ENCODE peak calls at places on chromosome 15, in eight cellular contexts. G, Q, V, F, L, Y, E and U are unnamed samples.

GRCh38 chr15:73038186-73038585 is 14.1 kb upstream of the NEO1 start:
- DNase-seq in G (no peak), Q (no peak), V (no peak), F (no peak), L (no peak), Y (no peak), E (no peak), U (no peak)

GRCh38 chr15:89419370-89419984 is 76.9 kb downstream of the RHCG start:
- DNase-seq in G (peak; percentile 79), Q (peak; percentile 61), V (peak; percentile 62), F (peak; percentile 29), L (no peak), Y (peak; percentile 17), E (peak; percentile 52), U (no peak)

GRCh38 chr15:39852237-39852636 is 67.8 kb downstream of the GPR176 start:
- DNase-seq in G (peak; percentile 32), Q (no peak), V (peak; percentile 83), F (no peak), L (no peak), Y (no peak), E (peak; percentile 93), U (no peak)

GRCh38 chr15:57364282-57365007 is 11.9 kb upstream of the CGNL1 start:
- DNase-seq in G (no peak), Q (no peak), V (peak; percentile 34), F (no peak), L (no peak), Y (no peak), E (peak; percentile 29), U (no peak)

GRCh38 chr15:96293446-96293845 is 37.1 kb upstream of the NR2F2 start:
- DNase-seq in G (no peak), Q (no peak), V (peak; percentile 54), F (no peak), L (no peak), Y (no peak), E (no peak), U (no peak)

GRCh38 chr15:78979456-78980320 is 34.8 kb upstream of the CTSH start:
- DNase-seq in G (peak; percentile 73), Q (no peak), V (peak; percentile 83), F (peak; percentile 11), L (no peak), Y (no peak), E (peak; percentile 84), U (peak; percentile 1)

GRCh38 chr15:90869601-90870353 is 1.4 kb downstream of the FURIN start:
- DNase-seq in G (peak; percentile 83), Q (peak; percentile 84), V (peak; percentile 88), F (no peak), L (no peak), Y (peak; percentile 94), E (peak; percentile 94), U (no peak)

GRCh38 chr15:73951591-73951990 is 25.3 kb downstream of the LOXL1 start:
- DNase-seq in G (no peak), Q (no peak), V (no peak), F (no peak), L (no peak), Y (no peak), E (no peak), U (no peak)

GRCh38 chr15:32683906-32684584 is 33.8 kb upstream of the GREM1 start:
- DNase-seq in G (peak; percentile 85), Q (no peak), V (peak; percentile 98), F (no peak), L (no peak), Y (no peak), E (peak; percentile 97), U (no peak)

GRCh38 chr15:93495799-93496637 is 407.0 kb upstream of the RGMA start:
- DNase-seq in G (no peak), Q (no peak), V (no peak), F (no peak), L (no peak), Y (no peak), E (no peak), U (no peak)

GRCh38 chr15:95068847-95069518 is 837.6 kb downstream of the MCTP2 start:
- DNase-seq in G (no peak), Q (peak; percentile 61), V (no peak), F (no peak), L (no peak), Y (no peak), E (no peak), U (no peak)

GRCh38 chr15:63238796-63239195 is 38.6 kb upstream of the APH1B start:
- DNase-seq in G (peak; percentile 40), Q (no peak), V (peak; percentile 83), F (no peak), L (no peak), Y (no peak), E (peak; percentile 52), U (no peak)

GRCh38 chr15:99677540-99678134 is 55.6 kb downstream of the LYSMD4 start:
- DNase-seq in G (no peak), Q (no peak), V (no peak), F (no peak), L (no peak), Y (no peak), E (no peak), U (no peak)

GRCh38 chr15:40594429-40594836 is 384 bp downstream of the KNL1 start:
- DNase-seq in G (peak; percentile 78), Q (peak; percentile 73), V (peak; percentile 70), F (no peak), L (peak; percentile 23), Y (no peak), E (peak; percentile 43), U (no peak)

GRCh38 chr15:67109141-67110034 is 44.0 kb downstream of the SMAD3 start:
- DNase-seq in G (peak; percentile 80), Q (peak; percentile 89), V (peak; percentile 99), F (no peak), L (no peak), Y (no peak), E (peak; percentile 98), U (no peak)

GRCh38 chr15:90230071-90230494 is 3.7 kb downstream of the CIB1 start:
- DNase-seq in G (no peak), Q (peak; percentile 80), V (no peak), F (no peak), L (no peak), Y (no peak), E (no peak), U (no peak)

GRCh38 chr15:99343836-99344551 is 92.7 kb downstream of the LRRC28 start:
- DNase-seq in G (no peak), Q (peak; percentile 51), V (no peak), F (peak; percentile 28), L (no peak), Y (no peak), E (peak; percentile 26), U (peak; percentile 61)

GRCh38 chr15:40925495-40925862 is 3.7 kb upstream of the DLL4 start:
- DNase-seq in G (no peak), Q (no peak), V (no peak), F (no peak), L (no peak), Y (no peak), E (no peak), U (no peak)

GRCh38 chr15:20351448-20351961 is 190.1 kb downstream of the GOLGA6L6 start:
- DNase-seq in G (peak; percentile 53), Q (peak; percentile 58), V (no peak), F (no peak), L (no peak), Y (no peak), E (no peak), U (no peak)

GRCh38 chr15:79939399-79939798 is 31.6 kb downstream of the BCL2A1 start:
- DNase-seq in G (no peak), Q (no peak), V (no peak), F (no peak), L (no peak), Y (no peak), E (no peak), U (no peak)

GRCh38 chr15:43514241-43515057 is 3.0 kb upstream of the MAP1A start:
- DNase-seq in G (peak; percentile 61), Q (peak; percentile 81), V (peak; percentile 61), F (peak; percentile 32), L (no peak), Y (no peak), E (peak; percentile 26), U (no peak)

GRCh38 chr15:88912500-88912921 is 668 bp downstream of the MFGE8 start:
- DNase-seq in G (peak; percentile 62), Q (peak; percentile 74), V (peak; percentile 49), F (no peak), L (no peak), Y (no peak), E (peak; percentile 62), U (no peak)

GRCh38 chr15:29569533-29570092 is 252.7 kb downstream of the TJP1 start:
- DNase-seq in G (no peak), Q (no peak), V (no peak), F (no peak), L (no peak), Y (no peak), E (no peak), U (no peak)

GRCh38 chr15:62588930-62589655 is 424.0 kb upstream of the C2CD4B start:
- DNase-seq in G (peak; percentile 37), Q (no peak), V (peak; percentile 76), F (no peak), L (no peak), Y (no peak), E (peak; percentile 44), U (no peak)

GRCh38 chr15:25694238-25694584 is 168.9 kb downstream of the ATP10A start:
- DNase-seq in G (no peak), Q (no peak), V (no peak), F (no peak), L (no peak), Y (no peak), E (no peak), U (no peak)

GRCh38 chr15:39944711-39945110 is 10.8 kb downstream of the EIF2AK4 start:
- DNase-seq in G (peak; percentile 58), Q (no peak), V (peak; percentile 87), F (no peak), L (no peak), Y (no peak), E (peak; percentile 76), U (no peak)

GRCh38 chr15:79282371-79283251 is at the start of gene ANKRD34C:
- DNase-seq in G (no peak), Q (no peak), V (no peak), F (no peak), L (no peak), Y (no peak), E (no peak), U (no peak)

GRCh38 chr15:31843426-31844055 is 186.8 kb upstream of the CHRNA7 start:
- DNase-seq in G (no peak), Q (no peak), V (no peak), F (no peak), L (no peak), Y (no peak), E (no peak), U (no peak)

GRCh38 chr15:82014989-82015388 is 30.8 kb downstream of the MEX3B start:
- DNase-seq in G (no peak), Q (no peak), V (peak; percentile 64), F (no peak), L (no peak), Y (no peak), E (no peak), U (no peak)

GRCh38 chr15:44812029-44812517 is 75.7 kb downstream of the TRIM69 start:
- DNase-seq in G (no peak), Q (no peak), V (no peak), F (no peak), L (peak; percentile 98), Y (no peak), E (no peak), U (no peak)

GRCh38 chr15:69478259-69478687 is 25.7 kb downstream of the RPLP1 start:
- DNase-seq in G (peak; percentile 63), Q (no peak), V (peak; percentile 39), F (peak; percentile 30), L (peak; percentile 40), Y (peak; percentile 46), E (peak; percentile 65), U (no peak)